ENCODE peak calls at places on chromosomes 11 and 22, in nine cellular contexts. M is NB4, T is tibial nerve, F is uterus, G is gastrocnemius medialis, C is spleen, B is ovary, R is IMR-90, Y is suprapubic skin. O is an unnamed sample.
A peak's percentile ranks its signal among the peaks of the same experiment; 100 is the strongest.

GRCh38 chr11:89495951-89496350 is 4.8 kb upstream of the NOX4 start:
- DNase-seq in R (peak; percentile 93), C (no peak), B (no peak), G (peak; percentile 16), Y (peak; percentile 58), T (no peak), F (peak; percentile 38), M (no peak), O (no peak)

GRCh38 chr22:27748355-27749168 is 53.0 kb downstream of the MN1 start:
- DNase-seq in M (peak; percentile 34), T (no peak), G (no peak), C (peak; percentile 17), B (peak; percentile 62), F (peak; percentile 49), R (peak; percentile 58), Y (peak; percentile 46), O (no peak)

GRCh38 chr11:2363816-2364370 is 13.2 kb upstream of the CD81 start:
- DNase-seq in B (no peak), Y (no peak), T (no peak), C (no peak), M (no peak), F (no peak), R (no peak), G (no peak), O (no peak)

GRCh38 chr11:106763516-106763915 is 254.8 kb downstream of the GUCY1A2 start:
- DNase-seq in T (no peak), B (no peak), C (no peak), F (no peak), Y (no peak), G (no peak), R (no peak), M (no peak), O (no peak)

GRCh38 chr11:134678152-134678551 is 266.1 kb upstream of the B3GAT1 start:
- DNase-seq in R (no peak), F (no peak), C (peak; percentile 38), M (no peak), B (no peak), Y (no peak), T (no peak), G (no peak), O (no peak)

GRCh38 chr11:88431675-88432341 is 94.3 kb upstream of the CTSC start:
- DNase-seq in R (no peak), C (no peak), B (no peak), G (no peak), Y (no peak), M (no peak), T (no peak), F (no peak), O (no peak)

GRCh38 chr11:7530013-7530412 is 16.2 kb downstream of the PPFIBP2 start:
- DNase-seq in T (no peak), R (no peak), G (no peak), Y (no peak), F (no peak), M (no peak), B (no peak), C (no peak), O (no peak)

GRCh38 chr22:20267441-20268288 is 453 bp downstream of the RTN4R start:
- DNase-seq in Y (no peak), B (no peak), R (no peak), T (no peak), M (peak; percentile 70), F (no peak), G (no peak), C (no peak), O (no peak)

GRCh38 chr11:21588754-21589153 is 604.1 kb upstream of the ANO5 start:
- DNase-seq in B (no peak), G (no peak), R (no peak), T (no peak), F (no peak), Y (no peak), M (no peak), C (no peak), O (no peak)

GRCh38 chr22:41028841-41029240 is 63.6 kb upstream of the EP300 start:
- DNase-seq in R (peak; percentile 94), C (no peak), B (no peak), Y (no peak), M (peak; percentile 78), G (no peak), F (no peak), T (no peak), O (no peak)

GRCh38 chr11:126530416-126530815 is 174.9 kb downstream of the ST3GAL4 start:
- DNase-seq in T (no peak), G (no peak), F (no peak), R (no peak), B (no peak), Y (no peak), M (no peak), C (peak; percentile 54), O (no peak)

GRCh38 chr22:23251445-23252093 is 71.3 kb downstream of the BCR start:
- DNase-seq in G (no peak), B (no peak), M (peak; percentile 18), F (no peak), Y (no peak), T (no peak), R (peak; percentile 45), C (no peak), O (peak; percentile 70)

GRCh38 chr11:10758959-10759358 is 7.9 kb downstream of the CTR9 start:
- DNase-seq in G (no peak), C (no peak), R (no peak), T (no peak), M (peak; percentile 39), B (no peak), F (no peak), Y (no peak), O (no peak)

GRCh38 chr11:72584293-72584921 is 89.8 kb downstream of the PDE2A start:
- DNase-seq in G (peak; percentile 41), F (no peak), T (peak; percentile 27), M (no peak), C (peak; percentile 92), Y (peak; percentile 74), R (peak; percentile 18), B (peak; percentile 21), O (peak; percentile 61)

GRCh38 chr11:134762248-134763029 is 350.4 kb upstream of the B3GAT1 start:
- DNase-seq in C (no peak), F (no peak), B (no peak), M (no peak), G (peak; percentile 5), R (peak; percentile 4), T (no peak), Y (no peak), O (no peak)

GRCh38 chr11:72970557-72971118 is 156.4 kb downstream of the ATG16L2 start:
- DNase-seq in R (peak; percentile 20), C (no peak), T (no peak), Y (no peak), M (no peak), B (no peak), G (no peak), F (no peak), O (peak; percentile 22)

GRCh38 chr11:113168358-113168757 is 146.0 kb upstream of the TTC12 start:
- DNase-seq in Y (no peak), G (no peak), M (no peak), R (no peak), T (no peak), B (no peak), F (no peak), C (no peak), O (no peak)

GRCh38 chr11:134369656-134370525 is 38.1 kb downstream of the GLB1L2 start:
- DNase-seq in T (no peak), Y (peak; percentile 55), G (no peak), M (no peak), R (no peak), C (peak; percentile 59), F (no peak), B (no peak), O (no peak)

GRCh38 chr11:126210871-126211235 is 597 bp downstream of the RPUSD4 start:
- DNase-seq in M (no peak), B (no peak), R (no peak), G (no peak), F (no peak), T (no peak), Y (no peak), C (no peak), O (no peak)

GRCh38 chr22:26474687-26475086 is 8.9 kb downstream of the HPS4 start:
- DNase-seq in R (no peak), Y (no peak), B (no peak), G (no peak), F (no peak), C (no peak), M (peak; percentile 40), T (no peak), O (no peak)

GRCh38 chr11:73218830-73219215 is 742 bp downstream of the P2RY2 start:
- DNase-seq in T (no peak), M (no peak), R (no peak), C (peak; percentile 68), B (no peak), G (no peak), F (no peak), Y (no peak), O (no peak)

GRCh38 chr22:50014655-50015401 is 2.3 kb upstream of the IL17REL start:
- DNase-seq in B (no peak), R (no peak), C (peak; percentile 70), G (no peak), M (no peak), T (no peak), Y (no peak), F (no peak), O (no peak)

DNA sequence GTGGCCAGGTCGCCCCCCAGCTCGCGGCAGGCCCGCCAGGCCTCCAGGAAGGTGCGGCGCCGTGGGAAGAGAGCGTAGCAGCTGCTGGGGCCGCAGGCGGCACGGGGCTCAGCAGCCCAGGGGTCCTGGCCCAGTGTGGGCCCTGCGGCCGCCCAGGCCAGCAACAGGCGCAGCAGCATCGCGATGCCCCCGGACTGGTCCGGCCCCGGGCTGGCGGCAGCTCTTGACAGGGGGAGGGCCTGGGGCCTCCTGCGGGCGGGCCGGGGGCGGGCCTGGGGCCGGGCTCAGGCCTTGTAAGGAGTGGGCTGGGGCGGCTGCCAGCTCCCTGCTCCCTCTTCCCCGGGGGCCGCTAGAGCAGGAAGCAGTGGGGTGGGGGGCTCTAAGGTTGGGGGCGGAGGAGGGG is at the start of gene CD248:
- DNase-seq in Y (no peak), F (peak; percentile 79), T (peak; percentile 71), C (peak; percentile 84), M (peak; percentile 87), R (peak; percentile 78), B (peak; percentile 85), G (no peak), O (no peak)
- H3K4me3 ChIP-seq in Y (peak within 1 kb of the TSS; percentile 53), F (peak within 1 kb of the TSS; percentile 48), T (peak within 1 kb of the TSS; percentile 39), C (peak within 1 kb of the TSS; percentile 29), M (peak within 1 kb of the TSS; percentile 32), R (peak within 1 kb of the TSS; percentile 72), B (peak within 1 kb of the TSS; percentile 43), G (peak within 1 kb of the TSS; percentile 44), O (no peak within 1 kb of the TSS)

GRCh38 chr22:37508431-37508963 is 10.7 kb downstream of the CARD10 start:
- DNase-seq in C (no peak), Y (no peak), T (no peak), R (no peak), G (no peak), M (no peak), F (no peak), B (no peak), O (no peak)
- TF ChIP-seq CTCF in C (no peak), Y (no peak), T (no peak), R (no peak), G (peak; percentile 23), M (no peak), F (no peak), B (no peak), O (no peak)

GRCh38 chr22:25404923-25405853 is 159.3 kb upstream of the GRK3 start:
- DNase-seq in G (peak; percentile 44), C (peak; percentile 95), T (peak; percentile 64), M (peak; percentile 78), F (peak; percentile 64), Y (peak; percentile 79), B (peak; percentile 76), R (peak; percentile 73), O (peak; percentile 82)
- TF ChIP-seq POLR2A in G (peak; percentile 78), C (no peak), T (peak; percentile 80), M (peak; percentile 39), F (peak; percentile 90), Y (no peak), B (peak; percentile 51), R (peak; percentile 72), O (peak; percentile 71)

GRCh38 chr11:46360878-46361277 is 13.6 kb downstream of the DGKZ start:
- DNase-seq in G (no peak), M (peak; percentile 70), T (no peak), R (no peak), C (no peak), B (peak; percentile 20), Y (no peak), F (no peak), O (no peak)
- H3K4me3 ChIP-seq in G (peak overlapping the region; percentile 67), M (peak overlapping the region; percentile 78), T (peak overlapping the region; percentile 31), R (no peak overlapping the region), C (peak overlapping the region; percentile 34), B (no peak overlapping the region), Y (peak overlapping the region; percentile 38), F (no peak overlapping the region), O (no peak overlapping the region)